ENCODE peak calls at places on chromosome 5, in four cellular contexts. One of them, this sample, is unnamed.

GRCh38 chr5:5380298-5380697 is 42.2 kb upstream of the ICE1 start:
- DNase-seq in cardiac fibroblast: no peak
- DNase-seq in choroid plexus epithelial cell: no peak
- DNase-seq in tibial artery: no peak
- DNase-seq in this sample: no peak

GRCh38 chr5:175862131-175863012 is 9.0 kb upstream of the CPLX2 start:
- DNase-seq in choroid plexus epithelial cell: no peak
- DNase-seq in tibial artery: no peak
- DNase-seq in cardiac fibroblast: no peak
- DNase-seq in this sample: no peak

GRCh38 chr5:37015795-37016666 is 139.5 kb downstream of the NIPBL start:
- DNase-seq in choroid plexus epithelial cell: peak; percentile 25
- DNase-seq in tibial artery: no peak
- DNase-seq in cardiac fibroblast: peak; percentile 56
- DNase-seq in this sample: no peak

GRCh38 chr5:56705217-56705616 is 110.1 kb upstream of the MAP3K1 start:
- DNase-seq in tibial artery: no peak
- DNase-seq in choroid plexus epithelial cell: no peak
- DNase-seq in cardiac fibroblast: no peak
- DNase-seq in this sample: no peak

GRCh38 chr5:56085205-56085604 is 90.4 kb upstream of the IL6ST start:
- DNase-seq in cardiac fibroblast: no peak
- DNase-seq in tibial artery: no peak
- DNase-seq in choroid plexus epithelial cell: peak; percentile 69
- DNase-seq in this sample: peak; percentile 56

GRCh38 chr5:156824800-156825199 is 25.3 kb upstream of the PPP1R2B start:
- DNase-seq in choroid plexus epithelial cell: peak; percentile 20
- DNase-seq in tibial artery: no peak
- DNase-seq in cardiac fibroblast: peak; percentile 11
- DNase-seq in this sample: no peak

GRCh38 chr5:116371431-116371830 is 203.2 kb downstream of the SEMA6A start:
- DNase-seq in choroid plexus epithelial cell: no peak
- DNase-seq in tibial artery: no peak
- DNase-seq in cardiac fibroblast: no peak
- DNase-seq in this sample: no peak

GRCh38 chr5:10556893-10557746 is 6.8 kb upstream of the ANKRD33B start:
- DNase-seq in tibial artery: no peak
- DNase-seq in choroid plexus epithelial cell: no peak
- DNase-seq in cardiac fibroblast: peak; percentile 15
- DNase-seq in this sample: no peak

GRCh38 chr5:125928663-125929062 is 494.5 kb upstream of the GRAMD2B start:
- DNase-seq in cardiac fibroblast: peak; percentile 66
- DNase-seq in tibial artery: no peak
- DNase-seq in choroid plexus epithelial cell: no peak
- DNase-seq in this sample: no peak

GRCh38 chr5:180111273-180111695 is 39.7 kb upstream of the RNF130 start:
- DNase-seq in choroid plexus epithelial cell: no peak
- DNase-seq in cardiac fibroblast: no peak
- DNase-seq in tibial artery: no peak
- DNase-seq in this sample: no peak

GRCh38 chr5:95027151-95027721 is 257.7 kb downstream of the MCTP1 start:
- DNase-seq in cardiac fibroblast: no peak
- DNase-seq in tibial artery: no peak
- DNase-seq in choroid plexus epithelial cell: peak; percentile 56
- DNase-seq in this sample: no peak

GRCh38 chr5:126947146-126948010 is 83.0 kb downstream of the MARCHF3 start:
- DNase-seq in choroid plexus epithelial cell: no peak
- DNase-seq in tibial artery: no peak
- DNase-seq in cardiac fibroblast: no peak
- DNase-seq in this sample: no peak

GRCh38 chr5:81552844-81553569 is 159.1 kb upstream of the ACOT12 start:
- DNase-seq in choroid plexus epithelial cell: no peak
- DNase-seq in cardiac fibroblast: peak; percentile 41
- DNase-seq in tibial artery: no peak
- DNase-seq in this sample: no peak

GRCh38 chr5:122478741-122479459 is 166.9 kb downstream of the SNCAIP start:
- DNase-seq in tibial artery: no peak
- DNase-seq in choroid plexus epithelial cell: peak; percentile 46
- DNase-seq in cardiac fibroblast: no peak
- DNase-seq in this sample: no peak

GRCh38 chr5:15320896-15321295 is 179.1 kb upstream of the FBXL7 start:
- DNase-seq in choroid plexus epithelial cell: no peak
- DNase-seq in cardiac fibroblast: no peak
- DNase-seq in tibial artery: no peak
- DNase-seq in this sample: no peak

GRCh38 chr5:6686916-6687409 is 26.3 kb upstream of the TENT4A start:
- DNase-seq in cardiac fibroblast: peak; percentile 63
- DNase-seq in choroid plexus epithelial cell: peak; percentile 70
- DNase-seq in tibial artery: no peak
- DNase-seq in this sample: no peak

GRCh38 chr5:132456553-132457361 is 33.8 kb downstream of the IRF1 start:
- DNase-seq in tibial artery: peak; percentile 74
- DNase-seq in choroid plexus epithelial cell: peak; percentile 47
- DNase-seq in cardiac fibroblast: peak; percentile 74
- DNase-seq in this sample: peak; percentile 86

GRCh38 chr5:56900858-56901578 is 8.4 kb upstream of the SETD9 start:
- DNase-seq in tibial artery: no peak
- DNase-seq in cardiac fibroblast: peak; percentile 64
- DNase-seq in choroid plexus epithelial cell: peak; percentile 55
- DNase-seq in this sample: peak; percentile 8

GRCh38 chr5:124193371-124193789 is 553.1 kb downstream of the ZNF608 start:
- DNase-seq in tibial artery: no peak
- DNase-seq in choroid plexus epithelial cell: peak; percentile 72
- DNase-seq in cardiac fibroblast: peak; percentile 82
- DNase-seq in this sample: no peak

GRCh38 chr5:175118700-175119309 is 325.2 kb downstream of the DRD1 start:
- DNase-seq in choroid plexus epithelial cell: no peak
- DNase-seq in tibial artery: no peak
- DNase-seq in cardiac fibroblast: no peak
- DNase-seq in this sample: no peak

GRCh38 chr5:80615266-80615914 is 39.1 kb upstream of the MSH3 start:
- DNase-seq in choroid plexus epithelial cell: no peak
- DNase-seq in tibial artery: no peak
- DNase-seq in cardiac fibroblast: no peak
- DNase-seq in this sample: no peak

GRCh38 chr5:80961376-80962281 is 1.5 kb downstream of the RASGRF2 start:
- DNase-seq in cardiac fibroblast: no peak
- DNase-seq in choroid plexus epithelial cell: peak; percentile 47
- DNase-seq in tibial artery: no peak
- DNase-seq in this sample: peak; percentile 28

GRCh38 chr5:59873113-59873512 is 20.4 kb downstream of the PDE4D start:
- DNase-seq in cardiac fibroblast: peak; percentile 31
- DNase-seq in choroid plexus epithelial cell: peak; percentile 90
- DNase-seq in tibial artery: no peak
- DNase-seq in this sample: no peak

GRCh38 chr5:139645495-139645871 is 2.7 kb upstream of the CXXC5 start:
- DNase-seq in tibial artery: no peak
- DNase-seq in cardiac fibroblast: no peak
- DNase-seq in choroid plexus epithelial cell: no peak
- DNase-seq in this sample: no peak

GRCh38 chr5:19920761-19921160 is 67.2 kb downstream of the CDH18 start:
- DNase-seq in cardiac fibroblast: peak; percentile 37
- DNase-seq in choroid plexus epithelial cell: peak; percentile 52
- DNase-seq in tibial artery: no peak
- DNase-seq in this sample: no peak

GRCh38 chr5:128536861-128537305 is 1.2 kb downstream of the FBN2 start:
- DNase-seq in cardiac fibroblast: peak; percentile 40
- DNase-seq in choroid plexus epithelial cell: peak; percentile 59
- DNase-seq in tibial artery: no peak
- DNase-seq in this sample: no peak

GRCh38 chr5:128537999-128538248 is at the start of gene FBN2:
- DNase-seq in tibial artery: no peak
- DNase-seq in choroid plexus epithelial cell: no peak
- DNase-seq in cardiac fibroblast: no peak
- DNase-seq in this sample: no peak

GRCh38 chr5:128537306-128537998 is 593 bp downstream of the FBN2 start:
- DNase-seq in choroid plexus epithelial cell: peak; percentile 78
- DNase-seq in cardiac fibroblast: peak; percentile 72
- DNase-seq in tibial artery: peak; percentile 29
- DNase-seq in this sample: no peak

GRCh38 chr5:128535225-128535624 is 2.8 kb downstream of the FBN2 start:
- DNase-seq in cardiac fibroblast: no peak
- DNase-seq in choroid plexus epithelial cell: peak; percentile 24
- DNase-seq in tibial artery: no peak
- DNase-seq in this sample: no peak

DNA sequence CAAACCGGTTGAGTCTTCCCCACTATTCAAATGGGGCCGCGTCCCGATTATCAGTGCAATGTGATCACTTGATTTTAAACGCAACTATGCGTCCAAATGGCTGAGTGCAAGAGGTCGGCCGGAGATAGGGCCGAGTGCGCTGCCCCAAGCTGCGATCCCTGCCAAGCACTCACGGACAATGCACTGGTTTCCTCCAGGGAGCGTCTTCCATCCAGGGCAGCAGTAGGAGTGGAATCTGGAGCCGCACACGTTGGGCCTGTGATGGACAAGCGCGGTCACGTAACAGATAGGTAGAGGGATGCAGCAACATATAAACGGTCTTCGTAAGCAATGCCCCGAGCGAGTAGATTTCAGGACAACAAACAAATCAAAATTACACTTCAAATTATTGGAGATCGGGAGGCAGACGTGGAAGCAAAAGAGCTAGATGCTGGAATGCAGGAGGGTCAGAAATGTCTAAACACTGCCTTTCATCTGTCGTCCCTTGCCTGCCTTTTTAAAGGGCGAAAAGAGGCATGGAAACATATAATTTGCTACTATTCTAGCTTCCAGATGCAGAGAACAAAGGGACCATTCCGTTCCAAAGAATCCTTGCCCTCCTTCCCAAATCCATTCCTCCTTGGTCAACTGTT is 1.7 kb downstream of the FBN2 start:
- DNase-seq in cardiac fibroblast: peak; percentile 8
- DNase-seq in choroid plexus epithelial cell: peak; percentile 47
- DNase-seq in tibial artery: no peak
- DNase-seq in this sample: no peak
- H3K4me3 ChIP-seq in cardiac fibroblast: peak overlapping the region; percentile 81
- H3K4me3 ChIP-seq in choroid plexus epithelial cell: peak overlapping the region; percentile 81
- H3K4me3 ChIP-seq in tibial artery: peak overlapping the region; percentile 60
- H3K4me3 ChIP-seq in this sample: no peak overlapping the region

DNA sequence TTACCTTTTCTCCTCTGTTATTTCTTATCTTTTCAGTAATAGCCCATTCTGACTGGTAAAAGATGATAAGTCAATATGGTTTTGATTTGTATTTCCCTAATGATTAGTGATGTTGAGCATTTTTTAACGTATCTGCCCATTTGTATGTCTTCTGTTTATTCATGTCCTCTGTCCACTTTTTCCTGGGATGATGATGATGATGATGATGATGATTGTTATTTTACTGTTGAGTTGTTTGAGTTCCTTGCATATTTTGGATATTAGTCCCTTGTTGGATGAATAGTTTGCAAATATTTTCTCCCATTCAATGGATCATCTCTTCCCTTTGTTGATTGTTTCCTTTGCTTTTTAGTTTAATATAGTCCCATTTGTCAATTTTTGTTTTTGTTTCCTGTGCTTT is 27.0 kb downstream of the UTP15 start:
- DNase-seq in cardiac fibroblast: peak; percentile 84
- DNase-seq in choroid plexus epithelial cell: peak; percentile 30
- DNase-seq in tibial artery: no peak
- DNase-seq in this sample: no peak
- H3K4me3 ChIP-seq in cardiac fibroblast: no peak overlapping the region
- H3K4me3 ChIP-seq in choroid plexus epithelial cell: no peak overlapping the region
- H3K4me3 ChIP-seq in tibial artery: no peak overlapping the region
- H3K4me3 ChIP-seq in this sample: no peak overlapping the region

DNA sequence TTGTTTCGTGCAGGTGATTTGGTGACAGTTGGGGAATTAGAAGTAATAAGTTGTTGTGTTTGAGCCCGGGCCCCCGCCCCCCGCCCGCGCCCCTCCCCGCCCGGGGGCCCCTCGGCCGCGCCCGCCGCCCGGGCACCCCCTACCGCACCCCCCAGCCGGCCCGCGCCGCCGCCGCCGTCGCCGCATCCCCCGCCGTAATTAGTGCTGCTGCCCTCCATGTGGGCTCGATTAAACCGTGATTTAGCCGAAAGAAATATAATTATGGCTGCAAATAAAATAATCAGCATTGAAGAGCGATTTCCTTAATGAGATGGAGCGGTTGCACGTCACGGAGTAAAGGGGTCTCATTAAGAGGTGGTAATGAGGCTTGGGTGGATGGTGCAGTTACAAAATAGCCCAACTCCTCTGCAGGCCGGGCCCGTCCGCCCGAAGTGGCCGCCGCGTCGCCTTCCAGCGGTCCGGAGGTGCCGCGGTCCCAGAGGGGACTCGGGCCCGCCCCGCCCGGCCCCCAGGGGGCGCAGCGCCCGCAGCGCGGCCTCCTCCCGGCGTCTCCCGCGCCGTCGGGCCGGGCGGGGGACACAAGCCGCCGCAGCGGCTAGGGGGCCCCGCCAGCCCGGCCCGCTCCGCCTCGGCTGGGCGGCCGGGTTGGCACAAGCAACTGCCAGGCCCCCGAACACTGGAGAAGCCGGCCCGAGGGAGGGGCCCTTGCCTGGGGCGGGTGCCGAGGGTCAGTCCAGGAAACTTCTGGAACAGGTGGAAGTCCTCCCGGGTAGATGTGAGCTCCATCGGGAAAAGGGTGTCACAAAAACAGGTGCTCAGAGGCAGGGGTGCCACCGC is 6.9 kb upstream of the OTP start:
- DNase-seq in cardiac fibroblast: no peak
- DNase-seq in tibial artery: no peak
- DNase-seq in choroid plexus epithelial cell: no peak
- DNase-seq in this sample: no peak
- H3K4me3 ChIP-seq in cardiac fibroblast: peak overlapping the region; percentile 27
- H3K4me3 ChIP-seq in tibial artery: peak overlapping the region; percentile 30
- H3K4me3 ChIP-seq in choroid plexus epithelial cell: no peak overlapping the region
- H3K4me3 ChIP-seq in this sample: peak overlapping the region; percentile 64

GRCh38 chr5:141172381-141173204 is at the start of gene PCDHB7:
- DNase-seq in choroid plexus epithelial cell: peak; percentile 17
- DNase-seq in tibial artery: no peak
- DNase-seq in cardiac fibroblast: peak; percentile 45
- DNase-seq in this sample: no peak
- H3K4me3 ChIP-seq in choroid plexus epithelial cell: no peak within 1 kb of the TSS
- H3K4me3 ChIP-seq in tibial artery: peak within 1 kb of the TSS; percentile 33
- H3K4me3 ChIP-seq in cardiac fibroblast: no peak within 1 kb of the TSS
- H3K4me3 ChIP-seq in this sample: no peak within 1 kb of the TSS

DNA sequence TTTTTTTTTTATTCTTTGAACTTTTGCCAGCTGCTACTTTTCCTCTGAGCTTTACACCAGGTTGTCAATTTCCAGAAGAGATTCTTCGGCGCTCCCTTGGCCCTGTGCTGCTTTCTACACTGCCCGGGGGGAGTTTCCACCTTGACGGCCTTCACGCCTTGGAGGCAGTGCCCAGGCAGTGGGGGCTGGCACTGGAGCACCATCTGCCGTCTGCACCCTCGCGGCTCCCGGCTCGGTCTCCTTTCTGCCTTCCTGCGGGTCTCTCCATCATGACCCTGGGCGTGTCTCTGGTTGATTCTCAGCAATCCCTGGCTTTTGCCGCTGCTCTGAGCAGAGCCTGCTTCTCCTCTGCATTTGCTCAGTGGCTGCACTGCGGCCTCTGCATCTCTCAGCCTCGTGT is 2.9 kb downstream of the SLC6A18 start:
- DNase-seq in tibial artery: no peak
- DNase-seq in cardiac fibroblast: no peak
- DNase-seq in choroid plexus epithelial cell: no peak
- DNase-seq in this sample: no peak
- H3K4me3 ChIP-seq in tibial artery: no peak overlapping the region
- H3K4me3 ChIP-seq in cardiac fibroblast: no peak overlapping the region
- H3K4me3 ChIP-seq in choroid plexus epithelial cell: no peak overlapping the region
- H3K4me3 ChIP-seq in this sample: no peak overlapping the region

GRCh38 chr5:38835887-38836286 is 9.9 kb upstream of the OSMR start:
- DNase-seq in cardiac fibroblast: peak; percentile 87
- DNase-seq in choroid plexus epithelial cell: peak; percentile 84
- DNase-seq in tibial artery: no peak
- DNase-seq in this sample: no peak
- H3K4me3 ChIP-seq in cardiac fibroblast: no peak overlapping the region
- H3K4me3 ChIP-seq in choroid plexus epithelial cell: no peak overlapping the region
- H3K4me3 ChIP-seq in tibial artery: no peak overlapping the region
- H3K4me3 ChIP-seq in this sample: no peak overlapping the region

GRCh38 chr5:88875609-88876234 is 7.3 kb downstream of the MEF2C start:
- DNase-seq in choroid plexus epithelial cell: peak; percentile 14
- DNase-seq in tibial artery: no peak
- DNase-seq in cardiac fibroblast: peak; percentile 73
- DNase-seq in this sample: no peak
- H3K4me3 ChIP-seq in choroid plexus epithelial cell: no peak overlapping the region
- H3K4me3 ChIP-seq in tibial artery: peak overlapping the region; percentile 40
- H3K4me3 ChIP-seq in cardiac fibroblast: no peak overlapping the region
- H3K4me3 ChIP-seq in this sample: no peak overlapping the region

This sample was measured in CD4-positive, CD25-positive, alpha-beta regulatory T cell.